ENCODE peak calls at places on chromosomes 5 and 9, in eight cellular contexts. Q, C, N, W, X, P, B and K are unnamed samples.
A peak's percentile ranks its signal among the peaks of the same experiment; 100 is the strongest.

GRCh38 chr9:18786936-18787658 is 245.9 kb downstream of the SAXO1 start:
- DNase-seq in B (no peak), W (no peak), Q (no peak), X (no peak), P (no peak), N (no peak), C (peak; percentile 58), K (peak; percentile 40)

GRCh38 chr5:94082405-94082804 is 341.0 kb upstream of the POU5F2 start:
- DNase-seq in W (peak; percentile 33), C (no peak), N (no peak), X (no peak), B (no peak), Q (no peak), P (no peak), K (no peak)

GRCh38 chr5:32103521-32103920 is 70.6 kb downstream of the GOLPH3 start:
- DNase-seq in X (no peak), W (no peak), P (no peak), Q (no peak), B (no peak), N (no peak), C (no peak), K (no peak)

GRCh38 chr9:19102181-19102630 is 498 bp downstream of the HAUS6 start:
- DNase-seq in W (no peak), X (peak; percentile 13), Q (no peak), C (no peak), P (no peak), B (no peak), N (no peak), K (peak; percentile 62)

GRCh38 chr9:27726244-27727141 is 153.2 kb upstream of the C9orf72 start:
- DNase-seq in B (peak; percentile 53), W (peak; percentile 79), P (peak; percentile 79), N (no peak), C (peak; percentile 71), Q (no peak), X (peak; percentile 62), K (peak; percentile 71)

GRCh38 chr9:105500108-105500766 is 52.4 kb downstream of the FSD1L start:
- DNase-seq in X (no peak), W (no peak), C (no peak), P (no peak), Q (no peak), B (no peak), N (no peak), K (no peak)

GRCh38 chr5:141529002-141529401 is 40.1 kb downstream of the PCDHGC5 start:
- DNase-seq in W (no peak), N (no peak), Q (no peak), X (no peak), C (peak; percentile 74), P (no peak), B (no peak), K (peak; percentile 85)

GRCh38 chr9:120917989-120918630 is 8.5 kb downstream of the TRAF1 start:
- DNase-seq in X (no peak), N (no peak), C (no peak), W (no peak), B (no peak), P (no peak), Q (no peak), K (no peak)

GRCh38 chr9:98091735-98092632 is 27.0 kb downstream of the TRIM14 start:
- DNase-seq in W (no peak), C (no peak), Q (no peak), X (no peak), P (peak; percentile 70), N (no peak), B (no peak), K (no peak)

GRCh38 chr5:141783599-141784296 is 94.5 kb downstream of the PCDH1 start:
- DNase-seq in X (peak; percentile 75), P (peak; percentile 47), C (no peak), Q (no peak), B (no peak), N (no peak), W (no peak), K (no peak)

GRCh38 chr5:93053825-93054224 is 527.2 kb downstream of the NR2F1-AS1 start:
- DNase-seq in X (no peak), N (no peak), B (no peak), W (no peak), C (peak; percentile 44), Q (no peak), P (no peak), K (no peak)

GRCh38 chr5:67790390-67790789 is 425.2 kb upstream of the PIK3R1 start:
- DNase-seq in C (no peak), Q (no peak), W (no peak), N (no peak), X (no peak), P (no peak), B (no peak), K (no peak)

GRCh38 chr9:95876595-95876994 is 1.1 kb downstream of the ERCC6L2 start:
- DNase-seq in C (no peak), X (no peak), Q (no peak), P (no peak), W (no peak), B (no peak), N (no peak), K (peak; percentile 58)

GRCh38 chr5:120789918-120790714 is 326.0 kb downstream of the PRR16 start:
- DNase-seq in C (no peak), N (no peak), P (no peak), Q (no peak), B (no peak), W (no peak), X (no peak), K (no peak)

GRCh38 chr9:1231998-1232919 is 182.1 kb downstream of the DMRT2 start:
- DNase-seq in C (peak; percentile 55), P (no peak), Q (no peak), N (no peak), X (no peak), W (no peak), B (no peak), K (peak; percentile 93)

GRCh38 chr9:137279741-137280477 is 2.4 kb downstream of the TOR4A start:
- DNase-seq in P (peak; percentile 38), Q (no peak), X (no peak), N (no peak), C (no peak), W (no peak), B (no peak), K (no peak)